ENCODE peak calls at places on chromosome 5, in four cellular contexts. Q, W, X and S are unnamed samples.

GRCh38 chr5:126300293-126300692 is 122.9 kb upstream of the GRAMD2B start:
- DNase-seq in Q (no peak), W (no peak), X (no peak), S (no peak)

GRCh38 chr5:78269088-78269703 is 25.3 kb downstream of the AP3B1 start:
- DNase-seq in Q (no peak), W (no peak), X (no peak), S (no peak)

GRCh38 chr5:71809446-71809845 is 90.4 kb downstream of the CARTPT start:
- DNase-seq in Q (no peak), W (no peak), X (no peak), S (no peak)

GRCh38 chr5:76547891-76548524 is 75.2 kb downstream of the F2RL2 start:
- DNase-seq in Q (no peak), W (no peak), X (no peak), S (no peak)

GRCh38 chr5:58294598-58295298 is 165.1 kb downstream of the PLK2 start:
- DNase-seq in Q (no peak), W (no peak), X (no peak), S (no peak)

GRCh38 chr5:54637654-54638053 is 120.1 kb downstream of the SNX18 start:
- DNase-seq in Q (no peak), W (no peak), X (no peak), S (no peak)

GRCh38 chr5:120375248-120375647 is 88.9 kb upstream of the PRR16 start:
- DNase-seq in Q (no peak), W (no peak), X (no peak), S (no peak)

GRCh38 chr5:79743846-79744605 is 54.4 kb downstream of the CMYA5 start:
- DNase-seq in Q (no peak), W (no peak), X (no peak), S (no peak)

GRCh38 chr5:10695759-10696543 is 65.1 kb downstream of the DAP start:
- DNase-seq in Q (no peak), W (no peak), X (no peak), S (no peak)

GRCh38 chr5:134245101-134245604 is 19.3 kb upstream of the PPP2CA start:
- DNase-seq in Q (no peak), W (no peak), X (peak; percentile 86), S (no peak)

GRCh38 chr5:119366537-119366874 is 10.7 kb downstream of the TNFAIP8 start:
- DNase-seq in Q (no peak), W (no peak), X (no peak), S (no peak)

GRCh38 chr5:54518146-54519082 is 855 bp downstream of the SNX18 start:
- DNase-seq in Q (peak; percentile 59), W (peak; percentile 35), X (no peak), S (peak; percentile 40)

GRCh38 chr5:80987078-80987766 is 27.1 kb downstream of the RASGRF2 start:
- DNase-seq in Q (no peak), W (no peak), X (no peak), S (no peak)

GRCh38 chr5:79837707-79838620 is 148.3 kb downstream of the CMYA5 start:
- DNase-seq in Q (peak; percentile 28), W (no peak), X (no peak), S (no peak)

GRCh38 chr5:17463653-17464052 is 34.4 kb upstream of the TAF11L2 start:
- DNase-seq in Q (no peak), W (no peak), X (no peak), S (no peak)

GRCh38 chr5:61263561-61264272 is 68.3 kb upstream of the ZSWIM6 start:
- DNase-seq in Q (no peak), W (no peak), X (no peak), S (no peak)

GRCh38 chr5:57779383-57780223 is 297.0 kb upstream of the ACTBL2 start:
- DNase-seq in Q (peak; percentile 49), W (no peak), X (peak; percentile 49), S (no peak)

GRCh38 chr5:43041669-43042175 is 1.6 kb upstream of the ANXA2R start:
- DNase-seq in Q (peak; percentile 75), W (no peak), X (peak; percentile 46), S (no peak)

GRCh38 chr5:160369990-160370712 is at the start of gene C1QTNF2:
- DNase-seq in Q (peak; percentile 74), W (no peak), X (no peak), S (no peak)

GRCh38 chr5:134938020-134938419 is 29.7 kb upstream of the CATSPER3 start:
- DNase-seq in Q (no peak), W (no peak), X (no peak), S (no peak)

GRCh38 chr5:137735531-137736284 is at the start of gene KLHL3:
- DNase-seq in Q (peak; percentile 87), W (peak; percentile 13), X (peak; percentile 13), S (peak; percentile 12)

GRCh38 chr5:140090251-140090650 is 23.7 kb upstream of the PURA start:
- DNase-seq in Q (no peak), W (no peak), X (no peak), S (no peak)

GRCh38 chr5:171592741-171593140 is 173.3 kb downstream of the FGF18 start:
- DNase-seq in Q (no peak), W (no peak), X (no peak), S (no peak)

DNA sequence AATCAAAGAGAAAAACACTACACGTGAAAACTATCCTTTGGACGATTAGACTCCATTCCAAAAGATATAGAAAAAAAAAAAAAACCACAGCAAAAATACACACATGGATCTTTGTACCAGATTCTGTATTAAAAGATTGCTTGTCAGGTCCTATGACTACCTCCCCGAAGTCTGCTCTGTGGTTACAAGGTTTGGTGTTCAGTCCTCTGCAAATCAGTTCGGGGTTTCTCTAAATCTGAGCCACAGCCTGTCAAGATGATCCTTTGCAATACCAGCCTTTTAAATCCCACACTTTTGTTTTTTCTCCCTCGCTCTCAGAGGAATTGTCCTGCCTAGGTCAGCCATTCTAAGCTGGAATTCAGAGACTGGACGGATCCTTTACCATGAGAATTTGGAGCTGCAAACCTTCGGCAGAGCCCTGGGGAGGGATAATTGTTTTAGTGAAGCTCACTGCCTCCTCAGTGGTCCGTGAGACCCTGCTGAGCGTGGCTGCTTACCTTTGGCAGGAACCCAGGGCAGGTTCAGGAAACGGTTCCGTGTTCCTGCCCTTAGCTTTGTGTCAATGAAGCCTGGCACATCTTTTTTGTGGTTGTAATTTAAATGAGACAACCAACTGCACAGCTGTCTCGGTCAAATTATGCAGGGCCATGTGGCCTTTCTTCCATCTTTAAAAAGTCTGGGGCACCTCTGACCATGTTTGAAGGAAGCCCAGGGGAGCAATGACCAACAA is 47.3 kb downstream of the EBF1 start:
- DNase-seq in Q (no peak), W (no peak), X (no peak), S (no peak)
- TF ChIP-seq TAF1 in Q (no peak), W (no peak), X (no peak), S (no peak)

DNA sequence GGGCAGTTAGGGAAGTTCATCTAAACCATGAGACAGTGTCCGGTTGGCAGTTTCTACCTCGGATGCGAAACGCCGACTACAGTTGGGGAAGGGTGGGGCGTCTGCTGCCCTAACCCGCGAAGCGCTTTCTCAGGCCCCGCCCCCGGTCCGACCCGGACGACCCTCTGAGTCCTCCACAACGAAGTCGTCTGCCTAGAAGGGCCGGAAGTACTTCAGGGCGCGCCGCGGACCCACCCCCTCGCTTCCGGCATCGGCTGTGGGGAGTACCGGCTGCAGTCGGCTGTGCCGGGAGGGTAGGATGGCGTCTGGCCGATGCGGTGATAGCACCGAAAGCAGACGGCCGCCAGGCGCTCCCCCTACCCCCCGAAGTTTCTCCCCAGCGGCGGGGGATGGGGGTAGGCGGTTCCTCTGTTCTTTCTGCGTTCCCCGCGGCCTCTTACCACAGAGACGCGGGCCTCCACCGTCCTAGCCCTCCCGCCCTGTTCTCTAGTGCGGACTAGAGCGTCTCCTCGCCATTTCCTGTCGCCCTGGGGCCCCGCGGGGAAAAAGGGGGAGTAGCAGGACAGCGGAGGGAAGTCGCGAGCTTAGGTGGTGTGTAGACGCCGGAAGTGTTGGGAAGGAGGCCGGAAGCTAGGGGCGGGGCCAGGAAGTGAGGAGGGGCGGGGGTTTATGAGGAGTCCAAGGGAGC is at the start of gene TRIM41:
- DNase-seq in Q (peak; percentile 97), W (no peak), X (peak; percentile 96), S (peak; percentile 80)
- TF ChIP-seq POLR2A in Q (peak; percentile 88), W (peak; percentile 98), X (no peak), S (peak; percentile 88)

DNA sequence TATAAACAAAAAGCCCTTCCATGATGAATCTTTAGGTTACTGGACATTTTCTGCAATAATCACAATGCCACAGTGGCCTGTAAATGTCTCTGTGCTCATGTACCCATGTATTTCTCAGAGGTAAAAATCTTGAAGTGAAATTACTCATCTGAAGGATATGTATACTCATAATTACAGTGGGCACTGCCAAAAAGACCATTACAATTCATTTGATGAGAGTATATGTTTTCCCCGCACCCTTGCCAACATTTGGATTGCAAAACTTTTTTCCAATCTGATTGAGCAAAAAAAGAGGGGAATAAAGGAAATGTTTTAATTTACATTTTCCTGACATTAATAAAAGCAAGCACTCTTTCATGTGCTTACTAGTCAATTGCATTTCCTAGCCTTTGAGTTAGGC is 110.5 kb downstream of the EPB41L4A start:
- DNase-seq in Q (no peak), W (no peak), X (no peak), S (no peak)
- TF ChIP-seq POLR2AphosphoS5 in Q (no peak), W (no peak), X (no peak), S (no peak)

GRCh38 chr5:67234671-67235176 is 38.1 kb upstream of the CD180 start:
- DNase-seq in Q (no peak), W (no peak), X (peak; percentile 39), S (no peak)
- TF ChIP-seq TAF1 in Q (no peak), W (no peak), X (no peak), S (no peak)

GRCh38 chr5:150778517-150779396 is at the start of gene SMIM3:
- DNase-seq in Q (peak; percentile 86), W (no peak), X (peak; percentile 47), S (no peak)
- TF ChIP-seq POLR2A in Q (peak; percentile 82), W (no peak), X (peak; percentile 77), S (no peak)

GRCh38 chr5:177194278-177194677 is 60.7 kb downstream of the NSD1 start:
- DNase-seq in Q (no peak), W (no peak), X (peak; percentile 70), S (no peak)
- TF ChIP-seq POLR2AphosphoS5 in Q (no peak), W (no peak), X (no peak), S (no peak)

DNA sequence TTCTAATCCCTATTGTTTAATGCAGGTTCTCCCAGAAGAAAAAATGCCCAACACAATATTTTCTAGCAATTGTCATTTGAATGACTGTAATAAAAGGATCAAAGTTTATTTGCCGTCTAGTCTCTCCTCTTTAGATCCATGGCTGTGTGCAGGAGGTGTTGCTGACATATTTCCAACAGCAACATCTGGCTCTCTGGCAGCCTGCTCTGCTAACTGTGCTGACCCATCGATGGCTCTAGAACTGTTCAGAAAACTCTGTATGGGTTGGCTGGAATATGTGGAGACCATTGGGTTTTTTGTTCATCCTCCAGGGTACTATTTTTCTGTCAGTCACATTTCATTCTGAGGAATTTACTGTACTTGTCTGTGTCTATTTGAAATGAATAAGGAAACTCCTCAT is 202.0 kb upstream of the SLC27A6 start:
- DNase-seq in Q (no peak), W (no peak), X (no peak), S (no peak)
- TF ChIP-seq TAF1 in Q (no peak), W (no peak), X (no peak), S (no peak)

GRCh38 chr5:175842947-175843793 is 28.2 kb upstream of the CPLX2 start:
- DNase-seq in Q (no peak), W (no peak), X (peak; percentile 78), S (no peak)
- TF ChIP-seq POLR2A in Q (no peak), W (no peak), X (no peak), S (no peak)

DNA sequence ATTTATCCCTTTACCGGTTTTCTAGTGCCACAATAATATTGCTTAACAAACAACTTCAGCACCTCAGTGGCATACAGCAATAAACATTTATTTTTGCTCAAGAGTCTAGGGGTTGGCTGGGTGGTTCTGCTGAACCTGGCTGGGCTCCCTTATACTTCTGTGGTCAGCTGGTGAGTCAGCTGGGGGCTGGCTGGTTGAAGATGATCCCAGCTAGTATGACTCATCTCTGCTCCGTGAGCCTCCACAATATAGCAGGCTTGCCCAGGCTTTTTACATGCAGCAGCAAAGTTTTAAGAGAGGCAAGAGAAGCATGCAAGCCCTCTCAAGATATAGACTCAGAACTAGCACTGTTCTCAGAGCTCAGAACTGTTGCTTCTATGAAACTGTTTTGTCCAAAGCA is 523.5 kb upstream of the CLINT1 start:
- DNase-seq in Q (no peak), W (no peak), X (no peak), S (no peak)
- TF ChIP-seq POLR2AphosphoS5 in Q (no peak), W (no peak), X (no peak), S (no peak)